ENCODE peak calls at places on chromosomes 5 and 9, in ten cellular contexts. M, V, B, K, O, W, Q, R, A and N are unnamed samples.
A peak's percentile ranks its signal among the peaks of the same experiment; 100 is the strongest.

GRCh38 chr9:90546200-90546599 is 96.4 kb downstream of the DIRAS2 start:
- DNase-seq in M (no peak), V (peak; percentile 93), B (no peak), K (no peak), O (no peak), W (no peak), Q (peak; percentile 97), R (peak; percentile 37), A (no peak), N (peak; percentile 94)

GRCh38 chr5:158590936-158591863 is 508.5 kb downstream of the EBF1 start:
- DNase-seq in M (no peak), V (peak; percentile 34), B (no peak), K (no peak), O (no peak), W (no peak), Q (peak; percentile 9), R (peak; percentile 23), A (no peak), N (no peak)

GRCh38 chr9:2641033-2641432 is 19.4 kb downstream of the VLDLR start:
- DNase-seq in M (no peak), V (no peak), B (no peak), K (no peak), O (no peak), W (no peak), Q (no peak), R (no peak), A (no peak), N (no peak)

GRCh38 chr9:112443200-112443599 is 43.4 kb upstream of the KIAA1958 start:
- DNase-seq in M (no peak), V (peak; percentile 2), B (no peak), K (no peak), O (no peak), W (peak; percentile 45), Q (no peak), R (no peak), A (no peak), N (peak; percentile 35)

GRCh38 chr5:132868754-132869153 is 2.3 kb downstream of the UQCRQ start:
- DNase-seq in M (no peak), V (no peak), B (no peak), K (no peak), O (no peak), W (no peak), Q (no peak), R (no peak), A (no peak), N (no peak)

GRCh38 chr9:85248514-85249312 is 493.0 kb downstream of the AGTPBP1 start:
- DNase-seq in M (no peak), V (peak; percentile 80), B (no peak), K (no peak), O (no peak), W (no peak), Q (peak; percentile 75), R (peak; percentile 21), A (no peak), N (no peak)

GRCh38 chr5:106380736-106381135 is 1290.0 kb downstream of the EFNA5 start:
- DNase-seq in M (no peak), V (no peak), B (no peak), K (no peak), O (no peak), W (no peak), Q (peak; percentile 16), R (peak; percentile 34), A (no peak), N (no peak)

GRCh38 chr9:127450831-127451680 is at the start of the genes LRSAM1 and RPL12:
- DNase-seq in M (peak; percentile 98), V (peak; percentile 88), B (peak; percentile 88), K (peak; percentile 95), O (peak; percentile 94), W (peak; percentile 98), Q (peak; percentile 80), R (peak; percentile 89), A (peak; percentile 82), N (peak; percentile 93)

GRCh38 chr5:83564069-83564749 is 92.7 kb downstream of the VCAN start:
- DNase-seq in M (no peak), V (peak; percentile 39), B (peak; percentile 35), K (no peak), O (peak; percentile 24), W (no peak), Q (no peak), R (peak; percentile 43), A (no peak), N (peak; percentile 49)